ENCODE peak calls at places on chromosome 16, in eight cellular contexts. A is lower leg skin; M is GM13976; V is astrocyte of the spinal cord; R is HFFc6; D is CD8-positive, alpha-beta T cell; U is uterus; F is cardiac muscle cell. C is an unnamed sample.
A peak's percentile ranks its signal among the peaks of the same experiment; 100 is the strongest.

GRCh38 chr16:4709481-4709880 is 16.1 kb downstream of the NUDT16L1 start:
- DNase-seq in A (no peak), M (no peak), V (no peak), R (no peak), D (no peak), U (no peak), F (no peak), C (no peak)

GRCh38 chr16:11742041-11742535 is 569 bp downstream of the TXNDC11 start:
- DNase-seq in A (peak; percentile 93), M (peak; percentile 60), V (peak; percentile 8), R (no peak), D (peak; percentile 29), U (peak; percentile 44), F (no peak), C (no peak)

GRCh38 chr16:67528870-67529638 is 425 bp downstream of the RIPOR1 start:
- DNase-seq in A (peak; percentile 91), M (peak; percentile 64), V (no peak), R (no peak), D (no peak), U (peak; percentile 50), F (peak; percentile 50), C (no peak)

GRCh38 chr16:89395150-89396142 is 94.9 kb downstream of the ANKRD11 start:
- DNase-seq in A (peak; percentile 96), M (no peak), V (peak; percentile 97), R (peak; percentile 97), D (no peak), U (peak; percentile 94), F (peak; percentile 99), C (no peak)

GRCh38 chr16:57976331-57976796 is 5.4 kb upstream of the CNGB1 start:
- DNase-seq in A (no peak), M (no peak), V (no peak), R (no peak), D (no peak), U (no peak), F (peak; percentile 58), C (no peak)

GRCh38 chr16:30054959-30055553 is 10.5 kb upstream of the ALDOA start:
- DNase-seq in A (no peak), M (peak; percentile 75), V (no peak), R (no peak), D (no peak), U (no peak), F (no peak), C (peak; percentile 65)

GRCh38 chr16:53908731-53909130 is 204.8 kb downstream of the FTO start:
- DNase-seq in A (no peak), M (no peak), V (no peak), R (no peak), D (no peak), U (no peak), F (no peak), C (no peak)

GRCh38 chr16:56753410-56753809 is 23.5 kb downstream of the NUP93 start:
- DNase-seq in A (no peak), M (no peak), V (peak; percentile 13), R (peak; percentile 67), D (no peak), U (no peak), F (no peak), C (no peak)

GRCh38 chr16:56399492-56399891 is 25.9 kb downstream of the AMFR start:
- DNase-seq in A (no peak), M (no peak), V (no peak), R (no peak), D (no peak), U (no peak), F (no peak), C (no peak)

GRCh38 chr16:4892356-4893102 is 44.4 kb downstream of the PPL start:
- DNase-seq in A (no peak), M (no peak), V (peak; percentile 11), R (peak; percentile 21), D (no peak), U (peak; percentile 43), F (peak; percentile 61), C (no peak)

GRCh38 chr16:62079236-62079635 is 43.0 kb upstream of the CDH8 start:
- DNase-seq in A (no peak), M (no peak), V (no peak), R (no peak), D (no peak), U (no peak), F (no peak), C (no peak)

GRCh38 chr16:74094514-74094913 is 202.1 kb upstream of the PSMD7 start:
- DNase-seq in A (no peak), M (no peak), V (no peak), R (no peak), D (no peak), U (no peak), F (no peak), C (no peak)

GRCh38 chr16:20393801-20394637 is 10.5 kb downstream of the PDILT start:
- DNase-seq in A (peak; percentile 66), M (no peak), V (no peak), R (no peak), D (no peak), U (no peak), F (peak; percentile 35), C (no peak)

GRCh38 chr16:306911-307370 is 24.0 kb downstream of the PDIA2 start:
- DNase-seq in A (no peak), M (no peak), V (no peak), R (no peak), D (no peak), U (no peak), F (no peak), C (no peak)

GRCh38 chr16:27813591-27813990 is 249.9 kb downstream of the GSG1L start:
- DNase-seq in A (peak; percentile 50), M (no peak), V (no peak), R (no peak), D (no peak), U (no peak), F (no peak), C (no peak)

DNA sequence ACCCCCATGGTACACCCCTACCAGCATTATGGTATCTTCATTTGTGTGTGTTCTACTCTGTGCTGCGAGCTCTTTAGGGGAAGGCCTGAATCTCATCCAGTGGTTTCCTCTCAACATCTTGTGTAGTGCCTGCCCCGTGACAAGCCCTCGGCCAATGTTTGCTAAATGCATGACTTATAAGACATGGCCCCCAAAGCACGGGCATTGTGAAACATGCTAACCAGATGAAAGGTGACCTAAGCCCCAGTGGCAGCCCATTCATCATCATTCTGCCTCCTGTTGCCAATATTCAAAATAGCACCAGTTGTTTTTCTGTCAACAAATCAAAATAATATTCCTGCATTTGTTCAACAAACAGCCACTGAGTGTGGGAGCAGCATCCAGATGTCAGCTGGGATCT is 108.8 kb upstream of the HSBP1 start:
- DNase-seq in A (peak; percentile 89), M (no peak), V (no peak), R (no peak), D (no peak), U (no peak), F (no peak), C (no peak)
- TF ChIP-seq CTCF in A (no peak), M (no peak), V (no peak), R (no peak), D (no peak), U (no peak), F (no peak), C (no peak)

GRCh38 chr16:66337434-66338188 is 28.9 kb upstream of the CDH5 start:
- DNase-seq in A (no peak), M (no peak), V (no peak), R (no peak), D (no peak), U (no peak), F (no peak), C (no peak)

GRCh38 chr16:66334856-66335255 is 31.6 kb upstream of the CDH5 start:
- DNase-seq in A (no peak), M (no peak), V (no peak), R (no peak), D (no peak), U (no peak), F (no peak), C (no peak)

GRCh38 chr16:66332599-66332998 is 33.9 kb upstream of the CDH5 start:
- DNase-seq in A (no peak), M (no peak), V (no peak), R (no peak), D (no peak), U (no peak), F (no peak), C (no peak)

GRCh38 chr16:66335704-66336329 is 30.7 kb upstream of the CDH5 start:
- DNase-seq in A (no peak), M (no peak), V (peak; percentile 74), R (no peak), D (no peak), U (no peak), F (peak; percentile 86), C (no peak)
- TF ChIP-seq CTCF in A (no peak), M (no peak), V (no peak), R (no peak), D (no peak), U (no peak), F (no peak), C (no peak)

DNA sequence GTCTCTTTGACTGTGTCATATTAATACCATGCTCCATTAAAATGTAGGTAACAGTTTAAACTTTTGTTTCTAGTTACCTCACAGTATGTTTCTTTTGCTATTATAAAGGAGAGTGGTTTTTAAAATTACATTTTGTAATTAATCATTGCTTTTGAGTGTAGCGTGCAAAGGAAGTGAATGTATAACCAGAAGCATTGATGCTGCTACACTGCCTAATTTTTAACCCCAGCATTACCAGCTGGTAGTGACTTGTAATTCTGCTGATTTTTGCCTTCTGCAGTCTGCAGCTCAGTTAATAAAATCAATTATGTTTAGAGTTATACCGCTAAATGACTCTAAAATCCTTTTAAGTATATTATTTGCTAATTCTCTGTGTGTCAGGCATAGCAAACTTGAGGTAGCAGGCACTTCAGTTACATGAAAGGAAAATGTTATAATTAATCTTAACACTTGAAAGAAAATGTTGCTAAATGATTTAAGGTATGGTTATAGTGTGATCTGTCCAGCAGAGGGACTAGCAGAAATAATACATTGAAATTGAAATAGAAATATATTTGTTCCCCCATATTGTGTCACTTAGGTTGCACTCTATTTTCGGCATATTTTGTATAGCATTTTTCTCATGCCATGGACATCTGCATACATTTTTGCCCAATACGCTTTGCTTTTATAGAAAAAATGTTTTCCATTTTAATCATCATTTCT is 388.5 kb downstream of the CNTNAP4 start:
- DNase-seq in A (no peak), M (no peak), V (no peak), R (no peak), D (no peak), U (no peak), F (no peak), C (no peak)
- TF ChIP-seq CTCF in A (no peak), M (no peak), V (no peak), R (peak; percentile 28), D (no peak), U (no peak), F (no peak), C (no peak)

DNA sequence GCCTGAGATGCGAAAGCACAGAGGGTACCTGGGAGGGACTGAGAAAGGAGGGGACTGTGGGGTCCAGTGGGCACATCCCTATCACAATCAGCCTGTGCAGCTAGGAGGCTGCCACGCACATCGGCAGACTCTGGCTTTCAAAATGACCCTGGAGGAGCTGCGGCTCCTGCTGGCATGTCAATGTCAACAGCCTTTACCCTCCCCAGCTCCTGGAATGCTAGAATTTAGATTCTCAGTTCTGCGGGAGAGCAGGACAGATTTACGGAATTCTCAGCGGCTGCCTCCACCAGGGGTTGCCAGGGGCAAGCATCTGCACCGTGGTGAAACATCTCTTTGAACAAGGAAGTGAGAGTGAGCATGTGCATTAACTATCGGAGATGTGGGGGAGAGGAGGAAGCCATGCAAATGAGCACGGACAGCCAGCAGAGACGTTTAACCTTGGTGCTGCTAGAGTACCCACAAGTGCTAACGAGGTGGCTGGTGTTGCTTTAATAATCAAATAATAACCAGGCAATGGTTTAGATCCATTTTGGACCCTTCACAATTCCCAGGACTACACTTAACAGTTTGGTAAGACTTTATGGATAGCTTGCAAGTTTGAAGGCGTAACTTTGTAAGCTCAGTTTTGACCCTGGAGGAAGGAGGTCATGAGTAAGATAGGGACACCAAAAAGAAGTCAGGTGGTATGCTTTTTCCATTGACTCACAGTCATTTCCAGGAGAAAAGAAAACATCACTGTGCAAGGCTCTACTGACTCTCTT is 54.1 kb downstream of the XYLT1 start:
- DNase-seq in A (no peak), M (peak; percentile 88), V (peak; percentile 48), R (no peak), D (peak; percentile 38), U (no peak), F (peak; percentile 40), C (peak; percentile 91)
- TF ChIP-seq CTCF in A (no peak), M (peak; percentile 28), V (peak; percentile 24), R (no peak), D (peak; percentile 43), U (peak; percentile 9), F (peak; percentile 9), C (peak; percentile 25)